ENCODE peak calls at places on chromosomes 3 and 15, in ten cellular contexts. K is iris pigment epithelial cell; U is aorta; T is memory B cell; O is G401; J is GM23248; V is activated CD4-positive, alpha-beta T cell treated with anti-CD3 and anti-CD28 coated beads, Interleukin-2, amount 50 U/mL, for 1 hour; A is CD4-positive, alpha-beta T cell; Q is iPS-NIHi11; N is nephron progenitor cell. D is an unnamed sample.

GRCh38 chr3:50971487-50971924 is 296.8 kb downstream of the DOCK3 start:
- DNase-seq in K (peak; percentile 54), U (no peak), T (peak; percentile 48), O (no peak), J (peak; percentile 63), V (peak; percentile 41), A (peak; percentile 20), Q (peak; percentile 79), N (peak; percentile 41), D (peak; percentile 10)

GRCh38 chr3:99499235-99499798 is 139.1 kb upstream of the COL8A1 start:
- DNase-seq in K (peak; percentile 77), U (no peak), T (no peak), O (peak; percentile 3), J (peak; percentile 75), V (no peak), A (no peak), Q (peak; percentile 44), N (peak; percentile 30), D (peak; percentile 55)

GRCh38 chr15:76234337-76234889 is 76.9 kb downstream of the ETFA start:
- DNase-seq in K (no peak), U (no peak), T (no peak), O (no peak), J (no peak), V (no peak), A (no peak), Q (no peak), N (no peak), D (no peak)

GRCh38 chr15:73897441-73898261 is 24.3 kb downstream of the TBC1D21 start:
- DNase-seq in K (peak; percentile 90), U (peak; percentile 73), T (peak; percentile 11), O (peak; percentile 19), J (peak; percentile 97), V (peak; percentile 46), A (peak; percentile 37), Q (peak; percentile 96), N (peak; percentile 51), D (peak; percentile 39)

GRCh38 chr3:71226565-71227281 is 356.8 kb downstream of the FOXP1 start:
- DNase-seq in K (peak; percentile 30), U (peak; percentile 78), T (peak; percentile 28), O (peak; percentile 30), J (peak; percentile 25), V (peak; percentile 77), A (peak; percentile 81), Q (no peak), N (no peak), D (no peak)

GRCh38 chr3:67808906-67809305 is 154.5 kb upstream of the SUCLG2 start:
- DNase-seq in K (no peak), U (no peak), T (no peak), O (no peak), J (no peak), V (no peak), A (no peak), Q (no peak), N (no peak), D (no peak)

GRCh38 chr3:23183731-23184130 is 19.4 kb upstream of the UBE2E2 start:
- DNase-seq in K (peak; percentile 56), U (no peak), T (no peak), O (peak; percentile 57), J (peak; percentile 61), V (no peak), A (no peak), Q (peak; percentile 70), N (peak; percentile 27), D (peak; percentile 30)

GRCh38 chr3:175484666-175485065 is 625.5 kb downstream of the NAALADL2 start:
- DNase-seq in K (no peak), U (no peak), T (no peak), O (no peak), J (no peak), V (no peak), A (no peak), Q (no peak), N (no peak), D (no peak)

GRCh38 chr15:60217161-60217560 is 180.6 kb downstream of the ANXA2 start:
- DNase-seq in K (no peak), U (no peak), T (no peak), O (no peak), J (no peak), V (no peak), A (no peak), Q (no peak), N (no peak), D (no peak)

GRCh38 chr3:47228088-47228487 is 54.5 kb downstream of the KIF9 start:
- DNase-seq in K (no peak), U (no peak), T (no peak), O (no peak), J (no peak), V (no peak), A (no peak), Q (no peak), N (no peak), D (no peak)

GRCh38 chr3:153038779-153039178 is 123.2 kb upstream of the RAP2B start:
- DNase-seq in K (peak; percentile 55), U (no peak), T (no peak), O (no peak), J (peak; percentile 24), V (no peak), A (no peak), Q (no peak), N (no peak), D (no peak)

GRCh38 chr3:58287354-58287753 is 18.7 kb upstream of the RPP14 start:
- DNase-seq in K (no peak), U (no peak), T (no peak), O (no peak), J (no peak), V (no peak), A (no peak), Q (no peak), N (no peak), D (no peak)

GRCh38 chr3:156093966-156094365 is 26.4 kb upstream of the KCNAB1 start:
- DNase-seq in K (no peak), U (no peak), T (no peak), O (no peak), J (no peak), V (no peak), A (no peak), Q (no peak), N (no peak), D (no peak)

GRCh38 chr15:79090487-79091203 is at the start of gene RASGRF1:
- DNase-seq in K (peak; percentile 10), U (no peak), T (no peak), O (peak; percentile 78), J (peak; percentile 7), V (no peak), A (no peak), Q (peak; percentile 71), N (peak; percentile 45), D (no peak)

GRCh38 chr3:78035020-78035660 is 995.2 kb downstream of the ROBO2 start:
- DNase-seq in K (peak; percentile 14), U (no peak), T (no peak), O (no peak), J (no peak), V (no peak), A (no peak), Q (no peak), N (no peak), D (no peak)

GRCh38 chr15:75672646-75673425 is 25.1 kb downstream of the SNX33 start:
- DNase-seq in K (peak; percentile 86), U (no peak), T (no peak), O (no peak), J (peak; percentile 63), V (no peak), A (no peak), Q (peak; percentile 42), N (peak; percentile 24), D (no peak)

GRCh38 chr3:10557783-10558373 is 52.5 kb upstream of the ATP2B2 start:
- DNase-seq in K (peak; percentile 43), U (no peak), T (no peak), O (no peak), J (peak; percentile 62), V (no peak), A (no peak), Q (no peak), N (no peak), D (peak; percentile 15)

GRCh38 chr3:129614927-129615363 is 8.5 kb upstream of the PLXND1 start:
- DNase-seq in K (no peak), U (peak; percentile 86), T (no peak), O (no peak), J (peak; percentile 50), V (no peak), A (no peak), Q (no peak), N (no peak), D (no peak)

GRCh38 chr15:29461877-29462276 is 192.3 kb upstream of the NSMCE3 start:
- DNase-seq in K (no peak), U (no peak), T (no peak), O (no peak), J (no peak), V (no peak), A (no peak), Q (no peak), N (no peak), D (no peak)

GRCh38 chr3:197499427-197499826 is 56.3 kb downstream of the BDH1 start:
- DNase-seq in K (peak; percentile 93), U (no peak), T (no peak), O (no peak), J (peak; percentile 76), V (no peak), A (no peak), Q (no peak), N (no peak), D (no peak)

GRCh38 chr3:142987080-142987700 is 14.2 kb upstream of the U2SURP start:
- DNase-seq in K (peak; percentile 49), U (no peak), T (peak; percentile 15), O (peak; percentile 59), J (peak; percentile 61), V (no peak), A (no peak), Q (peak; percentile 41), N (no peak), D (no peak)

GRCh38 chr3:185448107-185448506 is 50.7 kb downstream of the TMEM41A start:
- DNase-seq in K (no peak), U (no peak), T (no peak), O (no peak), J (no peak), V (no peak), A (no peak), Q (no peak), N (no peak), D (no peak)

GRCh38 chr3:158261371-158261991 is 151.6 kb downstream of the RSRC1 start:
- DNase-seq in K (peak; percentile 11), U (no peak), T (no peak), O (no peak), J (no peak), V (no peak), A (no peak), Q (no peak), N (no peak), D (no peak)

GRCh38 chr3:169400874-169401273 is 262.6 kb downstream of the MECOM start:
- DNase-seq in K (no peak), U (no peak), T (no peak), O (no peak), J (no peak), V (no peak), A (no peak), Q (no peak), N (no peak), D (no peak)

GRCh38 chr15:76335851-76336253 is 721 bp upstream of the ISL2 start:
- DNase-seq in K (no peak), U (no peak), T (no peak), O (no peak), J (no peak), V (no peak), A (no peak), Q (no peak), N (peak; percentile 13), D (no peak)

GRCh38 chr3:58564456-58565160 is 12.6 kb downstream of the FAM107A start:
- DNase-seq in K (peak; percentile 62), U (no peak), T (no peak), O (no peak), J (peak; percentile 89), V (no peak), A (no peak), Q (no peak), N (no peak), D (peak; percentile 54)

GRCh38 chr15:77897896-77898406 is 179.6 kb downstream of the TBC1D2B start:
- DNase-seq in K (no peak), U (no peak), T (no peak), O (no peak), J (no peak), V (no peak), A (no peak), Q (peak; percentile 34), N (no peak), D (no peak)